ENCODE peak calls at places on chromosomes 5 and 9, in five cellular contexts. B is putamen, K is midbrain, G is fibroblast of pulmonary artery, H is NCI-H748 treated with DMSO at 0.1 percent for 48 hours. Y is an unnamed sample.

GRCh38 chr5:119336846-119337564 is 18.8 kb upstream of the TNFAIP8 start:
- DNase-seq in B (no peak), K (no peak), G (no peak), H (no peak), Y (no peak)

GRCh38 chr9:111514967-111515366 is 10.0 kb upstream of the ZNF483 start:
- DNase-seq in B (no peak), K (no peak), G (no peak), H (no peak), Y (no peak)

GRCh38 chr9:13118294-13118693 is 161.2 kb downstream of the MPDZ start:
- DNase-seq in B (no peak), K (no peak), G (no peak), H (no peak), Y (no peak)

GRCh38 chr5:121500262-121500792 is 351.4 kb upstream of the FTMT start:
- DNase-seq in B (no peak), K (no peak), G (no peak), H (no peak), Y (no peak)

GRCh38 chr9:109498195-109499060 is at the start of gene PTPN3:
- DNase-seq in B (no peak), K (no peak), G (no peak), H (no peak), Y (no peak)

GRCh38 chr5:145385276-145385675 is 449.9 kb downstream of the PRELID2 start:
- DNase-seq in B (no peak), K (no peak), G (no peak), H (no peak), Y (no peak)

GRCh38 chr5:180869587-180869986 is 8.5 kb upstream of the ZFP62 start:
- DNase-seq in B (no peak), K (peak; percentile 5), G (no peak), H (no peak), Y (no peak)

GRCh38 chr5:1661831-1662558 is 137.6 kb downstream of the MRPL36 start:
- DNase-seq in B (no peak), K (no peak), G (no peak), H (no peak), Y (no peak)

GRCh38 chr5:174606646-174607045 is 117.7 kb upstream of the MSX2 start:
- DNase-seq in B (no peak), K (no peak), G (no peak), H (no peak), Y (no peak)

GRCh38 chr9:76191493-76191892 is 202.7 kb downstream of the RFK start:
- DNase-seq in B (no peak), K (no peak), G (no peak), H (no peak), Y (no peak)

GRCh38 chr9:34628656-34629491 is at the start of gene ARID3C:
- DNase-seq in B (no peak), K (no peak), G (no peak), H (no peak), Y (no peak)

GRCh38 chr9:100725376-100725775 is 147.5 kb downstream of the CAVIN4 start:
- DNase-seq in B (no peak), K (no peak), G (peak; percentile 30), H (no peak), Y (no peak)

GRCh38 chr5:72721844-72722243 is 94.6 kb upstream of the TNPO1 start:
- DNase-seq in B (no peak), K (no peak), G (no peak), H (no peak), Y (no peak)

GRCh38 chr5:154811653-154812465 is 38.5 kb downstream of the FAXDC2 start:
- DNase-seq in B (peak; percentile 47), K (peak; percentile 41), G (peak; percentile 82), H (peak; percentile 25), Y (peak; percentile 51)

GRCh38 chr9:85053206-85053605 is 383.7 kb downstream of the NTRK2 start:
- DNase-seq in B (no peak), K (no peak), G (no peak), H (no peak), Y (no peak)

GRCh38 chr5:93791520-93791972 is 50.1 kb upstream of the POU5F2 start:
- DNase-seq in B (no peak), K (no peak), G (peak; percentile 7), H (peak; percentile 93), Y (no peak)

GRCh38 chr9:37104183-37104889 is 16.0 kb upstream of the ZCCHC7 start:
- DNase-seq in B (no peak), K (no peak), G (peak; percentile 77), H (no peak), Y (peak; percentile 67)

GRCh38 chr5:173916233-173916632 is 28.1 kb downstream of the CPEB4 start:
- DNase-seq in B (no peak), K (no peak), G (no peak), H (no peak), Y (no peak)

GRCh38 chr5:73282923-73283322 is 109.9 kb downstream of the TMEM174 start:
- DNase-seq in B (no peak), K (no peak), G (no peak), H (peak; percentile 34), Y (no peak)

GRCh38 chr5:172007795-172008465 is 1.5 kb upstream of the FBXW11 start:
- DNase-seq in B (no peak), K (no peak), G (peak; percentile 80), H (no peak), Y (peak; percentile 72)

GRCh38 chr5:131488463-131488862 is 146.6 kb downstream of the RAPGEF6 start:
- DNase-seq in B (no peak), K (no peak), G (peak; percentile 39), H (no peak), Y (no peak)

GRCh38 chr5:119378075-119378699 is 22.4 kb downstream of the TNFAIP8 start:
- DNase-seq in B (no peak), K (no peak), G (no peak), H (no peak), Y (no peak)

GRCh38 chr9:69885931-69886330 is 65.3 kb downstream of the CFAP95 start:
- DNase-seq in B (peak; percentile 35), K (peak; percentile 45), G (no peak), H (no peak), Y (peak; percentile 24)

GRCh38 chr9:130927995-130928900 is 10.8 kb downstream of the FIBCD1 start:
- DNase-seq in B (no peak), K (no peak), G (peak; percentile 74), H (no peak), Y (peak; percentile 85)

GRCh38 chr9:137828527-137829259 is 48.9 kb upstream of the CACNA1B start:
- DNase-seq in B (no peak), K (no peak), G (peak; percentile 21), H (no peak), Y (peak; percentile 20)

GRCh38 chr5:5270958-5271605 is 131.0 kb downstream of the ADAMTS16 start:
- DNase-seq in B (peak; percentile 7), K (peak; percentile 21), G (peak; percentile 78), H (peak; percentile 77), Y (peak; percentile 91)

GRCh38 chr5:171269717-171270116 is 39.3 kb upstream of the TLX3 start:
- DNase-seq in B (no peak), K (no peak), G (peak; percentile 22), H (no peak), Y (no peak)

GRCh38 chr9:123597926-123598556 is 242.0 kb downstream of the CRB2 start:
- DNase-seq in B (no peak), K (no peak), G (no peak), H (no peak), Y (no peak)

GRCh38 chr9:5951686-5952211 is 61.1 kb downstream of the MLANA start:
- DNase-seq in B (no peak), K (no peak), G (peak; percentile 33), H (no peak), Y (peak; percentile 2)

Y was measured in RPMI7951.